ENCODE peak calls at places on chromosomes 4 and X, in four cellular contexts. Q is mesenchymal stem cell, U is suprapubic skin, L is right lobe of liver. O is an unnamed sample.

GRCh38 chrX:17689971-17690409 is 47.3 kb upstream of the SCML1 start:
- DNase-seq in Q (peak; percentile 43), L (peak; percentile 42), U (no peak), O (no peak)

GRCh38 chrX:74325130-74326059 is 21.4 kb downstream of the ZCCHC13 start:
- DNase-seq in L (no peak), Q (no peak), U (no peak), O (no peak)

GRCh38 chrX:148417934-148418333 is 82.5 kb upstream of the AFF2 start:
- DNase-seq in U (no peak), Q (no peak), L (no peak), O (no peak)

GRCh38 chr4:180695851-180696250 is 1547.4 kb upstream of the TENM3 start:
- DNase-seq in L (no peak), U (no peak), Q (peak; percentile 91), O (no peak)

GRCh38 chr4:114879916-114880315 is 233.5 kb downstream of the NDST4 start:
- DNase-seq in Q (no peak), L (no peak), U (no peak), O (no peak)

GRCh38 chr4:9762823-9763475 is 18.5 kb upstream of the DRD5 start:
- DNase-seq in Q (peak; percentile 3), U (no peak), L (peak; percentile 61), O (no peak)

GRCh38 chr4:123166023-123166422 is 230.6 kb upstream of the SPRY1 start:
- DNase-seq in U (no peak), Q (no peak), L (no peak), O (no peak)

GRCh38 chr4:85496933-85497332 is 22.0 kb downstream of the ARHGAP24 start:
- DNase-seq in U (no peak), Q (peak; percentile 55), L (no peak), O (no peak)

GRCh38 chr4:109185548-109185947 is 116.9 kb downstream of the COL25A1 start:
- DNase-seq in U (no peak), Q (no peak), L (no peak), O (no peak)

GRCh38 chrX:46294234-46294633 is 251.0 kb downstream of the ZNF674 start:
- DNase-seq in L (no peak), Q (peak; percentile 53), U (no peak), O (no peak)

GRCh38 chrX:38055170-38055847 is 49.0 kb downstream of the SYTL5 start:
- DNase-seq in U (no peak), Q (no peak), L (no peak), O (no peak)

GRCh38 chrX:44529315-44529714 is 13.3 kb downstream of the FUNDC1 start:
- DNase-seq in U (no peak), L (no peak), Q (no peak), O (no peak)

GRCh38 chrX:88863726-88864125 is 116.7 kb downstream of the CPXCR1 start:
- DNase-seq in L (no peak), Q (no peak), U (no peak), O (no peak)

GRCh38 chr4:142567620-142568451 is 278.3 kb downstream of the INPP4B start:
- DNase-seq in U (no peak), L (no peak), Q (no peak), O (no peak)

GRCh38 chrX:37779857-37780256 is at the start of gene CYBB:
- DNase-seq in Q (no peak), L (no peak), U (no peak), O (no peak)

GRCh38 chr4:145098675-145099037 is 545 bp downstream of the ABCE1 start:
- DNase-seq in L (no peak), Q (peak; percentile 79), U (no peak), O (no peak)

GRCh38 chrX:123964155-123964554 is 2.6 kb downstream of the STAG2 start:
- DNase-seq in Q (peak; percentile 63), U (no peak), L (no peak), O (no peak)

GRCh38 chr4:166657261-166657660 is 577.0 kb downstream of the SPOCK3 start:
- DNase-seq in U (no peak), L (no peak), Q (peak; percentile 71), O (no peak)

GRCh38 chr4:74423101-74423500 is 21.8 kb upstream of the AREG start:
- DNase-seq in U (no peak), L (no peak), Q (peak; percentile 99), O (no peak)

GRCh38 chrX:45200741-45201234 is at the start of gene DIPK2B:
- DNase-seq in Q (no peak), L (no peak), U (no peak), O (no peak)

GRCh38 chrX:140664939-140665338 is 44.6 kb upstream of the LINC00632 start:
- DNase-seq in Q (peak; percentile 25), L (no peak), U (no peak), O (no peak)

GRCh38 chr4:111136438-111136837 is 513.6 kb upstream of the PITX2 start:
- DNase-seq in U (no peak), L (no peak), Q (peak; percentile 35), O (no peak)

GRCh38 chr4:80463509-80463908 is 128.0 kb downstream of the CFAP299 start:
- DNase-seq in L (no peak), Q (no peak), U (no peak), O (no peak)

GRCh38 chrX:44314259-44314734 is 29.2 kb downstream of the EFHC2 start:
- DNase-seq in L (no peak), U (no peak), Q (peak; percentile 33), O (no peak)

GRCh38 chrX:44953734-44954502 is 80.9 kb downstream of the KDM6A start:
- DNase-seq in Q (no peak), L (no peak), U (no peak), O (no peak)

GRCh38 chr4:28772066-28772465 is 1911.4 kb downstream of the STIM2 start:
- DNase-seq in L (no peak), U (no peak), Q (peak; percentile 12), O (no peak)

GRCh38 chrX:14927391-14927790 is 54.2 kb downstream of the MOSPD2 start:
- DNase-seq in Q (peak; percentile 66), L (no peak), U (no peak), O (no peak)

GRCh38 chrX:140087865-140088264 is 122.5 kb upstream of the CXorf66 start:
- DNase-seq in U (no peak), Q (no peak), L (no peak), O (no peak)

GRCh38 chr4:10018818-10019438 is 2.4 kb downstream of the SLC2A9 start:
- DNase-seq in U (peak; percentile 98), Q (peak; percentile 77), L (peak; percentile 91), O (peak; percentile 78)

GRCh38 chrX:150486011-150486410 is 82.4 kb upstream of the MTM1 start:
- DNase-seq in Q (peak; percentile 65), L (peak; percentile 61), U (no peak), O (no peak)

GRCh38 chrX:1224954-1225353 is 12.5 kb upstream of the CRLF2 start:
- DNase-seq in Q (no peak), U (no peak), L (no peak), O (no peak)

GRCh38 chrX:14508025-14508690 is 21.2 kb upstream of the GLRA2 start:
- DNase-seq in U (no peak), Q (no peak), L (no peak), O (no peak)

GRCh38 chrX:140507982-140508305 is 3.1 kb upstream of the SOX3 start:
- DNase-seq in Q (no peak), U (no peak), L (no peak), O (no peak)

GRCh38 chr4:3368334-3368733 is 73.4 kb upstream of the HGFAC start:
- DNase-seq in Q (no peak), L (no peak), U (no peak), O (no peak)
- H3K4me1 ChIP-seq in Q (peaks cover 50% of the 10 kb centered on the region), L (peaks cover 2% of the 10 kb centered on the region), U (peaks cover 31% of the 10 kb centered on the region), O (peaks cover 12% of the 10 kb centered on the region)

GRCh38 chrX:110045421-110045820 is 42.5 kb downstream of the TMEM164 start:
- DNase-seq in U (no peak), L (no peak), Q (no peak), O (no peak)
- H3K4me1 ChIP-seq in U (peaks cover 2% of the 10 kb centered on the region), L (no peaks in the 10 kb centered on the region), Q (no peaks in the 10 kb centered on the region), O (no peaks in the 10 kb centered on the region)

GRCh38 chr4:41156574-41156973 is 57.8 kb downstream of the APBB2 start:
- DNase-seq in L (no peak), U (no peak), Q (peak; percentile 82), O (no peak)
- H3K4me1 ChIP-seq in L (no peaks in the 10 kb centered on the region), U (peaks cover 19% of the 10 kb centered on the region), Q (peaks cover 19% of the 10 kb centered on the region), O (peaks cover 55% of the 10 kb centered on the region)

GRCh38 chr4:42637861-42638260 is 19.0 kb downstream of the ATP8A1 start:
- DNase-seq in Q (no peak), U (no peak), L (no peak), O (no peak)
- H3K4me1 ChIP-seq in Q (no peaks in the 10 kb centered on the region), U (no peaks in the 10 kb centered on the region), L (no peaks in the 10 kb centered on the region), O (peaks cover 6% of the 10 kb centered on the region)

GRCh38 chr4:3854661-3855060 is 88.5 kb downstream of the ADRA2C start:
- DNase-seq in U (no peak), L (no peak), Q (no peak), O (no peak)
- H3K4me1 ChIP-seq in U (no peaks in the 10 kb centered on the region), L (no peaks in the 10 kb centered on the region), Q (no peaks in the 10 kb centered on the region), O (no peaks in the 10 kb centered on the region)

O was measured in esophagus squamous epithelium.